ENCODE peak calls at places on chromosome 11, in seven cellular contexts. O, C, B, P, N, J and H are unnamed samples.

GRCh38 chr11:128685383-128686044 is 8.4 kb upstream of the FLI1 start:
- DNase-seq in C (no peak), N (no peak), B (no peak), J (no peak), P (no peak), O (no peak), H (no peak)

GRCh38 chr11:12043959-12044772 is 35.7 kb upstream of the DKK3 start:
- DNase-seq in B (peak; percentile 94), N (peak; percentile 51), P (peak; percentile 73), J (peak; percentile 76), C (peak; percentile 73), O (peak; percentile 100), H (peak; percentile 35)

GRCh38 chr11:47586456-47586855 is at the start of gene FAM180B:
- DNase-seq in O (no peak), N (no peak), B (no peak), J (peak; percentile 40), P (no peak), C (no peak), H (no peak)

GRCh38 chr11:62665075-62665629 is at the start of the genes C11orf98 and CSKMT:
- DNase-seq in B (peak; percentile 98), N (peak; percentile 94), C (peak; percentile 97), P (peak; percentile 91), O (peak; percentile 91), J (peak; percentile 91), H (peak; percentile 92)

GRCh38 chr11:74866557-74866956 is 82.3 kb downstream of the XRRA1 start:
- DNase-seq in C (no peak), N (no peak), O (no peak), B (no peak), J (no peak), P (no peak), H (no peak)

GRCh38 chr11:117037279-117037951 is 60.8 kb downstream of the SIK3 start:
- DNase-seq in C (no peak), B (no peak), P (no peak), J (no peak), N (no peak), O (no peak), H (no peak)

GRCh38 chr11:834371-835316 is 1.9 kb downstream of the CD151 start:
- DNase-seq in J (no peak), P (no peak), C (peak; percentile 86), N (no peak), B (no peak), O (peak; percentile 69), H (no peak)

GRCh38 chr11:76598426-76598839 is 72.1 kb downstream of the LRRC32 start:
- DNase-seq in B (peak; percentile 77), N (no peak), C (no peak), J (no peak), P (peak; percentile 57), O (peak; percentile 56), H (peak; percentile 46)

GRCh38 chr11:104731890-104732289 is 166.4 kb downstream of the CASP12 start:
- DNase-seq in P (no peak), C (no peak), O (no peak), B (no peak), J (no peak), N (no peak), H (no peak)

GRCh38 chr11:130721736-130722135 is 194.5 kb downstream of the SNX19 start:
- DNase-seq in O (peak; percentile 67), P (no peak), N (no peak), J (no peak), C (no peak), B (no peak), H (no peak)

GRCh38 chr11:71342116-71342515 is 89.7 kb upstream of the SHANK2 start:
- DNase-seq in N (no peak), C (no peak), P (no peak), J (no peak), B (no peak), O (peak; percentile 77), H (no peak)

GRCh38 chr11:68927280-68928107 is 23.8 kb downstream of the IGHMBP2 start:
- DNase-seq in C (peak; percentile 37), P (no peak), N (no peak), B (no peak), O (peak; percentile 36), J (no peak), H (peak; percentile 67)

GRCh38 chr11:111402411-111402810 is 23.3 kb upstream of the POU2AF1 start:
- DNase-seq in J (no peak), O (no peak), B (no peak), C (no peak), P (no peak), N (no peak), H (no peak)

GRCh38 chr11:111917788-111918187 is 925 bp upstream of the C11orf52 start:
- DNase-seq in O (no peak), N (no peak), J (no peak), P (no peak), C (no peak), B (no peak), H (no peak)

GRCh38 chr11:23746896-23747295 is 750.0 kb upstream of the LUZP2 start:
- DNase-seq in O (no peak), J (no peak), B (no peak), P (no peak), N (no peak), C (no peak), H (no peak)

GRCh38 chr11:104968365-104968855 is at the start of gene CASP4:
- DNase-seq in C (peak; percentile 16), J (no peak), N (no peak), B (no peak), P (no peak), O (peak; percentile 78), H (no peak)

GRCh38 chr11:45937916-45938315 is 15.5 kb downstream of the LARGE2 start:
- DNase-seq in B (no peak), N (no peak), P (no peak), C (no peak), J (no peak), O (no peak), H (no peak)

GRCh38 chr11:45942381-45942780 is 19.9 kb downstream of the LARGE2 start:
- DNase-seq in J (no peak), O (no peak), N (no peak), C (no peak), P (no peak), B (no peak), H (no peak)

GRCh38 chr11:45936655-45937054 is 14.2 kb downstream of the LARGE2 start:
- DNase-seq in P (no peak), O (no peak), C (no peak), J (no peak), N (no peak), B (no peak), H (no peak)

GRCh38 chr11:45941285-45941684 is 18.8 kb downstream of the LARGE2 start:
- DNase-seq in J (no peak), N (no peak), P (no peak), B (no peak), O (no peak), C (no peak), H (no peak)

DNA sequence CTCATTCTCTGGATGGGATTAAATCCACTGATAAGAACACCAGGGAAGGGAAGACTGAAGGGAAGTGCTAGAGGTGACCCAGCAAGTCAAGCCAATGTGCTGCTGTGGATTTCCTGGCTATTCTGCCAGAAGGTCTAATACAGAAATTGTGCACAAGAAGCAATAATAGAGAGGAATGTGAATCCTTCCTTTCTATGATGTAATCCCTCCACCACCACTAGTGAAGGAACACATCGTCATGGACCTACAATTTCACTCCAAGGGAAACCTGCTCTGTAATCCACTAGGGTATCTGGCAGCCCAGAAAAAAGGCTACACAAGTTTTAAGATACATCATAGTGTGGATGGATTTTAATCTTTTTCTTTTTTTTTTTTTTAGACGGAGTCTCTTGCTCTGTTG is 17.4 kb downstream of the LARGE2 start:
- DNase-seq in P (no peak), N (no peak), O (peak; percentile 8), B (no peak), C (no peak), J (no peak), H (no peak)
- TF ChIP-seq POLR2A in P (no peak), N (no peak), O (no peak), B (no peak), C (no peak), J (no peak), H (no peak)

GRCh38 chr11:60841797-60842687 is at the start of gene CCDC86:
- DNase-seq in J (peak; percentile 95), C (peak; percentile 97), B (peak; percentile 98), N (peak; percentile 96), P (peak; percentile 100), O (peak; percentile 94), H (peak; percentile 98)
- TF ChIP-seq POLR2A in J (peak; percentile 38), C (peak; percentile 54), B (no peak), N (peak; percentile 45), P (peak; percentile 72), O (peak; percentile 60), H (no peak)

DNA sequence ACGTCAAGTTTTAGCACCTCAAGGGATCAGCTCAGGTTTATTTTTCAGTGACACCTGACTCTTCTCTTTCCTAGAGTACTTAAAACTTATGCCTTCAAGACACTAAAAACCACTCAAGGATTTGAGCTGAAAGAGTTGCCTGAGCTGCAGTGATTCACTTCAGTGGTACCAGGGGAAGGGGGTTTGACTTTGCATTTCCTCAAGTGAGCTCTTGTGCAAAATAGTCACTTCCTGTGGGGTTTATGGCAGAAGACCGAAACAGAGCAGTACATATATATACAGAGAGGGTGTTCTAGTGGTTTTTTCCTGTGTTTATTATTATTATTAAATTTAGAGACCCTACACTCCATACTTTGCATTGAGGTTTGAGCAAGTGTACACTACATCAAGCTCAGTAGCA is 60.7 kb downstream of the DBX1 start:
- DNase-seq in B (no peak), P (no peak), J (no peak), N (no peak), C (no peak), O (no peak), H (no peak)
- TF ChIP-seq POLR2A in B (no peak), P (no peak), J (no peak), N (no peak), C (no peak), O (no peak), H (no peak)

GRCh38 chr11:101914737-101915426 is at the start of gene CEP126:
- DNase-seq in J (peak; percentile 93), P (peak; percentile 84), O (peak; percentile 93), C (peak; percentile 95), N (peak; percentile 92), B (peak; percentile 97), H (peak; percentile 75)
- TF ChIP-seq POLR2A in J (peak; percentile 50), P (no peak), O (peak; percentile 69), C (peak; percentile 50), N (peak; percentile 10), B (peak; percentile 63), H (no peak)